ENCODE peak calls at places on chromosomes 4 and X, in six cellular contexts. L, A, V, I, B and R are unnamed samples.

GRCh38 chr4:72006576-72006975 is 25.2 kb upstream of the NPFFR2 start:
- DNase-seq in V (no peak), B (no peak), I (no peak), L (no peak), A (no peak), R (no peak)

GRCh38 chrX:677376-677775 is 46.8 kb downstream of the SHOX start:
- DNase-seq in V (no peak), I (no peak), B (no peak), A (no peak), L (peak; percentile 71), R (no peak)

GRCh38 chr4:78528327-78528726 is 23.2 kb upstream of the ANXA3 start:
- DNase-seq in A (no peak), V (no peak), I (peak; percentile 51), L (no peak), B (no peak), R (no peak)

GRCh38 chr4:169024762-169025161 is 14.7 kb upstream of the CBR4 start:
- DNase-seq in L (no peak), V (no peak), I (peak; percentile 25), A (no peak), B (no peak), R (no peak)

GRCh38 chr4:86818211-86818610 is 31.0 kb downstream of the SLC10A6 start:
- DNase-seq in I (no peak), A (no peak), V (no peak), B (no peak), L (no peak), R (no peak)

GRCh38 chr4:138891610-138892009 is 124.0 kb upstream of the NOCT start:
- DNase-seq in L (no peak), I (no peak), V (no peak), B (no peak), A (no peak), R (no peak)

GRCh38 chr4:177367336-177367735 is 57.7 kb downstream of the NEIL3 start:
- DNase-seq in B (no peak), V (no peak), A (no peak), I (no peak), L (no peak), R (no peak)

GRCh38 chr4:108370291-108370690 is 201.6 kb upstream of the LEF1 start:
- DNase-seq in A (no peak), L (no peak), B (no peak), V (no peak), I (no peak), R (no peak)

GRCh38 chr4:156695163-156695562 is 276.4 kb downstream of the PDGFC start:
- DNase-seq in B (no peak), L (no peak), I (no peak), V (no peak), A (no peak), R (no peak)

GRCh38 chr4:112225157-112225556 is 6.4 kb upstream of the AP1AR start:
- DNase-seq in V (no peak), I (no peak), A (no peak), L (no peak), B (no peak), R (no peak)

GRCh38 chr4:2828758-2829181 is 14.9 kb upstream of the ADD1 start:
- DNase-seq in V (no peak), A (no peak), B (no peak), L (peak; percentile 72), I (no peak), R (peak; percentile 77)

GRCh38 chrX:69968956-69969355 is 80.8 kb downstream of the AWAT2 start:
- DNase-seq in I (no peak), B (no peak), V (no peak), L (no peak), A (no peak), R (no peak)

GRCh38 chr4:76540496-76540895 is 105.5 kb downstream of the SHROOM3 start:
- DNase-seq in V (no peak), L (no peak), A (no peak), I (no peak), B (no peak), R (no peak)

GRCh38 chr4:185004562-185005208 is 13.6 kb upstream of the HELT start:
- DNase-seq in A (peak; percentile 16), I (no peak), B (no peak), L (peak; percentile 80), V (no peak), R (no peak)

GRCh38 chr4:111988514-111988913 is 156.7 kb upstream of the FAM241A start:
- DNase-seq in I (no peak), A (no peak), B (no peak), L (no peak), V (no peak), R (no peak)

GRCh38 chrX:18026171-18026570 is 165.1 kb upstream of the RAI2 start:
- DNase-seq in V (no peak), B (no peak), I (no peak), L (no peak), A (no peak), R (no peak)

GRCh38 chr4:82519072-82519471 is 42.7 kb downstream of the TMEM150C start:
- DNase-seq in I (no peak), V (no peak), A (no peak), B (no peak), L (no peak), R (no peak)

GRCh38 chr4:76614589-76614988 is 179.6 kb downstream of the SHROOM3 start:
- DNase-seq in V (no peak), B (no peak), L (no peak), A (no peak), I (peak; percentile 95), R (no peak)

GRCh38 chrX:65697173-65697572 is 29.7 kb downstream of the MSN start:
- DNase-seq in B (no peak), I (peak; percentile 54), L (no peak), V (no peak), A (no peak), R (no peak)

GRCh38 chrX:96372313-96373046 is 312.2 kb upstream of the DIAPH2 start:
- DNase-seq in I (peak; percentile 34), B (no peak), A (no peak), V (no peak), L (no peak), R (no peak)

GRCh38 chr4:1045193-1045594 is 33.8 kb downstream of the FGFRL1 start:
- DNase-seq in B (no peak), I (no peak), L (peak; percentile 47), A (no peak), V (no peak), R (peak; percentile 84)

GRCh38 chr4:126479709-126480108 is 1153.0 kb upstream of the INTU start:
- DNase-seq in I (no peak), L (no peak), A (no peak), B (no peak), V (no peak), R (no peak)

GRCh38 chr4:167399201-167399600 is 164.9 kb upstream of the SPOCK3 start:
- DNase-seq in A (no peak), V (no peak), B (no peak), L (no peak), I (no peak), R (no peak)
- TF ChIP-seq CTCF in A (no peak), V (no peak), B (no peak), L (no peak), I (no peak), R (no peak)

GRCh38 chr4:53709693-53710092 is 118.4 kb upstream of the LNX1 start:
- DNase-seq in V (no peak), A (no peak), B (no peak), I (no peak), L (no peak), R (no peak)
- TF ChIP-seq CTCF in V (no peak), A (no peak), B (peak; percentile 33), I (no peak), L (no peak), R (peak; percentile 59)

GRCh38 chr4:148056879-148057278 is 325.0 kb downstream of the ARHGAP10 start:
- DNase-seq in B (no peak), L (peak; percentile 87), A (peak; percentile 62), V (peak; percentile 64), I (peak; percentile 32), R (no peak)
- TF ChIP-seq CTCF in B (no peak), L (peak; percentile 61), A (no peak), V (peak; percentile 24), I (no peak), R (no peak)

GRCh38 chrX:101408530-101408836 is 461 bp downstream of the HNRNPH2 start:
- DNase-seq in B (no peak), I (no peak), L (no peak), V (no peak), A (no peak), R (no peak)

GRCh38 chrX:101407167-101407747 is 468 bp downstream of the GLA start:
- DNase-seq in L (no peak), A (no peak), V (no peak), I (no peak), B (no peak), R (no peak)

GRCh38 chrX:101410461-101410860 is 2.4 kb downstream of the HNRNPH2 start:
- DNase-seq in I (no peak), V (no peak), L (no peak), B (no peak), A (no peak), R (no peak)

GRCh38 chrX:101409043-101409442 is 1.0 kb downstream of the HNRNPH2 start:
- DNase-seq in A (no peak), B (no peak), L (no peak), V (no peak), I (no peak), R (no peak)

GRCh38 chrX:101407748-101408529 is at the start of the genes GLA and HNRNPH2:
- DNase-seq in I (peak; percentile 95), L (peak; percentile 93), A (peak; percentile 92), V (peak; percentile 92), B (peak; percentile 93), R (no peak)
- TF ChIP-seq CTCF in I (no peak), L (peak; percentile 22), A (no peak), V (peak; percentile 20), B (no peak), R (peak; percentile 31)

GRCh38 chrX:119071381-119071780 is 1.4 kb upstream of the CT47C1 start:
- DNase-seq in L (no peak), B (no peak), V (no peak), A (no peak), I (no peak), R (no peak)

GRCh38 chrX:119063428-119063827 is 9.4 kb upstream of the CT47C1 start:
- DNase-seq in V (no peak), A (no peak), I (no peak), L (no peak), B (no peak), R (no peak)

GRCh38 chrX:119069762-119070161 is 3.0 kb upstream of the CT47C1 start:
- DNase-seq in I (no peak), V (no peak), B (no peak), A (no peak), L (no peak), R (no peak)

GRCh38 chrX:119069128-119069527 is 3.7 kb upstream of the CT47C1 start:
- DNase-seq in L (no peak), B (no peak), A (no peak), I (no peak), V (no peak), R (no peak)

DNA sequence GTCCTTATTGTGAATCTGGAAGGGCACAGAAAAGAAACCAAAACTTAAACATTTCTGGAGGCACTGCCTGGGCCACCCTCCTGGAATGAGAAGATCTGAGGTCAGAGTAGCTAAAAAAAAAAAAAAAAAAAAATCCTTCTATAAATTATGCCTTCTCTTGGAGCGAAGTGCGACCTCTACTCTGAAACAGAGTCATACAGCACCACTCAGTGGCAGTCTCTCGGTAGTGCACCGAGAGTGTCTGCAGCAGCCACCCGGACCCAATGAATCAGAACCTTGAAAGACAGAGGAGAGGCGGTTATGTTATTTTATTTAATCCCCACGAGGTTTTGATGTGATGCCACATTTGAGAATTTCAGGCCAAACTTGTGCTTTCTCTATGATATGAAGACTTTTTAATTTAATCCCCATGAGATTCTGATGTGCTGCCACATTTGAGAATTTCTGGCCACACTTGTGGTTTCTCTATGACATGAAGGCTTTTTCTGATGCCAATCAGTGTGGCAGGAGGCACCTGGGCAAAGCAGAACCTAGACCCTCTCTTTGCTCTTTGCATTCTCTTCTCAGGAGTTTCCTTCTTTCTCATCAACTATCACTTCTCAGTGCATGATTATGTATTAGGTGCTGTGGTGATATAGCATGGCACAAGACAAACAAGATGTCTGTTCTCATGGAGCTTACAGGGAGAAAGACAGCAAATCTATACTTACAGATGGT is 5.6 kb upstream of the CT47C1 start:
- DNase-seq in I (peak; percentile 41), L (no peak), V (peak; percentile 37), A (peak; percentile 52), B (peak; percentile 80), R (no peak)
- TF ChIP-seq CTCF in I (peak; percentile 63), L (peak; percentile 68), V (peak; percentile 59), A (peak; percentile 56), B (peak; percentile 61), R (peak; percentile 80)